ENCODE peak calls at places on chromosomes 7 and 10, in nine cellular contexts. U is lung, N is lower lobe of right lung, X is IMR-90, G is thoracic aorta, P is esophagus squamous epithelium, O is WERI-Rb-1, I is PC-9, M is astrocyte of the spinal cord. T is an unnamed sample.

GRCh38 chr7:127717502-127718125 is 65.6 kb downstream of the SND1 start:
- DNase-seq in U (no peak), N (no peak), X (peak), G (no peak), P (no peak), O (no peak), I (no peak), M (peak), T (no peak)

GRCh38 chr10:14518141-14518540 is 187.4 kb upstream of the FRMD4A start:
- DNase-seq in U (no peak), N (no peak), X (no peak), G (no peak), P (no peak), O (no peak), I (no peak), M (no peak), T (no peak)

GRCh38 chr7:154675560-154675959 is 327.4 kb downstream of the PAXIP1 start:
- DNase-seq in U (no peak), N (no peak), X (no peak), G (no peak), P (no peak), O (no peak), I (no peak), M (no peak), T (no peak)

GRCh38 chr7:34041716-34042115 is 136.4 kb downstream of the BMPER start:
- DNase-seq in U (no peak), N (no peak), X (peak), G (no peak), P (no peak), O (no peak), I (no peak), M (no peak), T (no peak)

GRCh38 chr7:151793991-151794507 is 82.9 kb downstream of the PRKAG2 start:
- DNase-seq in U (no peak), N (no peak), X (no peak), G (no peak), P (no peak), O (no peak), I (no peak), M (no peak), T (no peak)

GRCh38 chr7:87370660-87371180 is 25.3 kb downstream of the CROT start:
- DNase-seq in U (no peak), N (no peak), X (peak), G (no peak), P (no peak), O (no peak), I (no peak), M (peak), T (no peak)

GRCh38 chr10:13158401-13158800 is 3.0 kb upstream of the MCM10 start:
- DNase-seq in U (no peak), N (no peak), X (no peak), G (no peak), P (no peak), O (no peak), I (no peak), M (no peak), T (no peak)

GRCh38 chr10:111856631-111857030 is 326.9 kb downstream of the GPAM start:
- DNase-seq in U (no peak), N (no peak), X (no peak), G (no peak), P (no peak), O (no peak), I (no peak), M (no peak), T (no peak)

GRCh38 chr7:82542665-82543064 is 99.1 kb upstream of the CACNA2D1 start:
- DNase-seq in U (no peak), N (no peak), X (peak), G (no peak), P (no peak), O (no peak), I (no peak), M (peak), T (no peak)

GRCh38 chr7:44580945-44581344 is 1.1 kb downstream of the TMED4 start:
- DNase-seq in U (no peak), N (no peak), X (no peak), G (no peak), P (no peak), O (no peak), I (peak), M (no peak), T (no peak)

GRCh38 chr7:47285860-47286491 is 295.9 kb downstream of the TNS3 start:
- DNase-seq in U (no peak), N (no peak), X (no peak), G (no peak), P (no peak), O (no peak), I (no peak), M (peak), T (no peak)

GRCh38 chr7:47281966-47282643 is 299.8 kb downstream of the TNS3 start:
- DNase-seq in U (no peak), N (no peak), X (no peak), G (no peak), P (no peak), O (no peak), I (no peak), M (no peak), T (no peak)

GRCh38 chr7:47282790-47283496 is 299.0 kb downstream of the TNS3 start:
- DNase-seq in U (no peak), N (no peak), X (no peak), G (no peak), P (no peak), O (no peak), I (no peak), M (no peak), T (no peak)

GRCh38 chr7:47283497-47284131 is 298.3 kb downstream of the TNS3 start:
- DNase-seq in U (no peak), N (no peak), X (no peak), G (no peak), P (no peak), O (no peak), I (no peak), M (no peak), T (no peak)

DNA sequence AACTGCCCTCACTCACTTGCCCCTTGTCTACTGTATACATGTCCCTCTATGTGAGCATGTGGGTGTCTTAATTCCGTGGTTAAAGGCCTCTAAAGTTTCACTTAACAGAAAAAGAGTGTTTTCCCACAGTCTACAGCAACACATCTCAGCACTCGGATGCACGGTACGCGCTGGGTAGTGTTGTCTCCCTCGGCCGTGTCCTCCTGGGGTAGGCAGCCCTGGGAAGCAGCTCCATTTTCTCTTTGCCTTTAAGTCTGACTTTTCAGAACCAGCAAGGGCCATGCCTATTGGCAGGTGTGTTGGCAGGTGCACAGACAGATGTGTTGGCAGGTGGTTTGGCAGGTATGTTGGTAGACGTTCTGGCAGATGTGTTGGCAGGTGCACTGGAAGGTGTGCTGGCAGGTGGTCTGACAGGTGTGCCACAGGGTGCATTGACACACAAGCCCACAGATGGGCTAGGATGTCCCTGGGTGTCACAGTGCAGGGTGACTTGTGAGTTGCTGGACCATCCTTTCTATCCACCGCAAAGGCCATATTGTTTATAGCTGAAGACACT is 297.1 kb downstream of the TNS3 start:
- DNase-seq in U (no peak), N (no peak), X (no peak), G (no peak), P (no peak), O (no peak), I (no peak), M (no peak), T (no peak)
- H3K4me3 ChIP-seq in U (no peak), N (no peak), X (no peak), G (no peak), P (no peak), O (no peak), I (no peak), M (no peak), T (no peak)

DNA sequence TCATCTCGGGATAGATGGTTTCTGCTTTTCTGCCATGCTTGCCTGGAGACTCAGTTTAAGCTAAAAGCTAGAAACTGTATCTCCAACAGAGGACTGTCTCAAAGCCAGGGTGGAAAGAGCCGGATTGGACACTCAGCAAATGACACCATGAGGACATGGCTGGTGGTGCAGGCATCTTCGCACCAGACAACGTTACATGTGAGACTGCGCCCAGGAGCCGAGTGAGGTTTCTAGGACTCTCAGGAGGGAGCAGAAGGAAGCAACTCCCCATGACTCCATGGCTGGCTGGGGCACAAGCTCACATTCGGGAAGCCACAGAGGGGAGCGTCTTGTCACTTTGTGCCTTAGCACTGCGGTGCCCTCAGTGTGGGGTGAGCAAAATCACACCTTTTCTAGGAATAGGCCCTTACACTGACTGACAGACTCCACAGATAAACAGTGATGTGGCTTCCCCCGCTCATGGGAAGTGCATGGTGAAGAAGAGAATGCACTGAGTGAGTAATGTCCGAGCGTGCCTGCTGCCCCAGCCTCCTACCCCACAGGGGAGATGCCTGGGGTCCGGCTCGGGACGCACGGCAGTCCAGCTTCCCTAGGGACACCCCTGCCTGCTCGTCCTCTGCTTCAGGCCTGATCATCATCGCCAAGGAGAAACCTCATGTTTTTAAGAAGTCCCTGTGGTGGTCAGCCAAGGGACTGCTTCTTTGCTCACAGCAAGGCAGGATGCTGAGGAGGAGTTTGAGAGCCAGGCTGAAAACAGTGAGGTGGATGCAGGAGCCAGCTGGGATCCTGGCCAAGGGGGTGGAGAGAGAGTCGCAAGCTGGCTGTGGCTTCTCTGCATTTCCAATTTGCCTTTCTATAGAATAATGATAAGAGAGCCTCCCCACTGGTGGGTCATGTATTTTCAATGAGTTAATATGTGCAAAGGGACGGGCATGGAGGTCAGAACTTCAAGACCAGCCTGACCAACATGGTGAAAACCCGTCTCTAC is 52.2 kb upstream of the FXYD4 start:
- DNase-seq in U (no peak), N (no peak), X (no peak), G (no peak), P (no peak), O (no peak), I (no peak), M (no peak), T (no peak)
- TF ChIP-seq CTCF in U (no peak), N (no peak), X (no peak), G (no peak), P (no peak), O (peak), I (no peak), M (no peak), T (no peak)

GRCh38 chr10:43616697-43617370 is 10.6 kb downstream of the ZNF485 start:
- DNase-seq in U (no peak), N (no peak), X (no peak), G (no peak), P (no peak), O (no peak), I (no peak), M (no peak), T (no peak)
- H3K4me3 ChIP-seq in U (no peak), N (no peak), X (no peak), G (no peak), P (no peak), O (no peak), I (no peak), M (no peak), T (no peak)

GRCh38 chr7:32266932-32267475 is 196.8 kb upstream of the PDE1C start:
- DNase-seq in U (no peak), N (no peak), X (no peak), G (no peak), P (no peak), O (no peak), I (no peak), M (no peak), T (no peak)
- TF ChIP-seq CTCF in U (no peak), N (no peak), X (no peak), G (no peak), P (no peak), O (peak), I (no peak), M (no peak), T (no peak)

DNA sequence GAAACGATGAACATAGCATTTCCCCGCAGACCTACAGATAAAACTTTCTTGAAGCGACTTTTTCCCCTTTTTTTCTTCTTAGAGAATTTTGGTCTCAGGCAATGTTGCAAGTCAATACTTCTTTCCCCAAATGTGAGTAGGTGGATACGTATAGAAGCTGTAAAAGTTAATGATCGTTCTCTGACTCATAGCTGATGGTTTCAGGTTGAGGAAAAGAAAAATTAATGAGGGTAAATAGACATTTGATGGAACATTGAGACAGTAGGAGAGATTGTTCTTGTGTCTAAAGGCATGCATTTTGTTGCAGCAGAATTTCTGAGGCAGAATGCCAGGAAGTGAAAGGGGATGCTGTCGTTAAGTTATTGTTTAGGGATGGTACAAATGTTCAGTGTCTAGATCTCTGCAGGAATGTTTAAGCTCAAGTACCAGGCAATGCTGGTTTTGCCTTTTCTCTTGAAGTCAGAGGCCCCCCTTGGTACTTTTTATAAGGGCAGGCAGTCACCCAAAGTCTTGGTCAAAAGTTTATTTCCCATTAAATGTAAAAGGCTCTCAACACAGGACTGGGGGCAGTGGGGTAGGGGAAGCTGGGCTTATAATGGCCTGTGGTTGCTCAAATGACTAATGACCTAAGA is 9.3 kb downstream of the TCF7L2 start:
- DNase-seq in U (no peak), N (no peak), X (peak), G (no peak), P (no peak), O (no peak), I (no peak), M (peak), T (no peak)
- H3K4me3 ChIP-seq in U (no peak), N (no peak), X (no peak), G (no peak), P (no peak), O (no peak), I (no peak), M (no peak), T (no peak)

GRCh38 chr7:76515999-76516443 is 5.7 kb downstream of the UPK3B start:
- DNase-seq in U (no peak), N (peak), X (peak), G (no peak), P (no peak), O (no peak), I (peak), M (no peak), T (peak)
- TF ChIP-seq CTCF in U (peak), N (peak), X (peak), G (peak), P (peak), O (no peak), I (peak), M (no peak), T (peak)

T was measured in GM12865.